ENCODE peak calls at places on chromosomes 11 and 22, in five cellular contexts. G is epithelial cell of esophagus, Q is tibial nerve, W is adrenal gland, B is GM13977. L is an unnamed sample.

GRCh38 chr11:105469931-105470330 is 139.9 kb upstream of the GRIA4 start:
- DNase-seq in G (no peak), Q (no peak), W (no peak), B (no peak), L (no peak)

GRCh38 chr11:14290422-14290821 is 68.6 kb downstream of the RRAS2 start:
- DNase-seq in G (no peak), Q (no peak), W (no peak), B (no peak), L (no peak)

GRCh38 chr11:114088216-114088615 is 28.7 kb downstream of the ZBTB16 start:
- DNase-seq in G (peak), Q (no peak), W (no peak), B (no peak), L (no peak)

GRCh38 chr22:30813936-30814335 is 119.3 kb downstream of the OSBP2 start:
- DNase-seq in G (peak), Q (no peak), W (no peak), B (no peak), L (no peak)

GRCh38 chr11:44780940-44781631 is 54.3 kb downstream of the TSPAN18 start:
- DNase-seq in G (no peak), Q (no peak), W (peak), B (no peak), L (no peak)

GRCh38 chr22:40637181-40638150 is 947 bp upstream of the MRTFA start:
- DNase-seq in G (peak), Q (peak), W (no peak), B (no peak), L (peak)

GRCh38 chr11:57638005-57638760 is 11.5 kb downstream of the YPEL4 start:
- DNase-seq in G (peak), Q (no peak), W (peak), B (peak), L (no peak)

GRCh38 chr11:77093056-77093891 is 9.4 kb upstream of the OMP start:
- DNase-seq in G (no peak), Q (no peak), W (no peak), B (no peak), L (no peak)

GRCh38 chr11:72969894-72970335 is 155.7 kb downstream of the ATG16L2 start:
- DNase-seq in G (peak), Q (no peak), W (no peak), B (peak), L (no peak)

GRCh38 chr11:21520244-21520643 is 672.6 kb upstream of the ANO5 start:
- DNase-seq in G (no peak), Q (no peak), W (no peak), B (no peak), L (no peak)

GRCh38 chr11:21511835-21512440 is 680.9 kb upstream of the ANO5 start:
- DNase-seq in G (peak), Q (no peak), W (peak), B (peak), L (peak)

DNA sequence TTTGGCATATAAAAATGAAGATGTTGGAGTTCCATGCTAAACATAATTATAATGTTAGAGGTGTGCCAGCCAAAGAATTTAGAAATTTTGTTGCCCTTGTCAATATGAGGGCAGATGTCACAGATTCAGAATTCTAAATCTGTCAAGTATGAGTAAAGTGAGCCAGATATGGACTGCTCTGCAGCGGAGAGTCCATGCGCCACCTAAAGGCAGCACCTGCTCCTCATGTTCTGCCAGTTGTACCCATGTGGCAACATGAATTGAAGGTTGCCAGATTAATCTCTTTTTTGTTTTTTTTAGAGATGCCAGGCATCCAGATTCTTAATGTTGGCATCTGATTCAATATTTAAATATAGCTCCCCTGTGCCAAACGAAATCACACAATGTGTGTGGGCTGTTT is 678.6 kb upstream of the ANO5 start:
- DNase-seq in G (peak), Q (no peak), W (no peak), B (no peak), L (peak)
- TF ChIP-seq CTCF in G (peak), Q (no peak), W (no peak), B (peak), L (peak)

DNA sequence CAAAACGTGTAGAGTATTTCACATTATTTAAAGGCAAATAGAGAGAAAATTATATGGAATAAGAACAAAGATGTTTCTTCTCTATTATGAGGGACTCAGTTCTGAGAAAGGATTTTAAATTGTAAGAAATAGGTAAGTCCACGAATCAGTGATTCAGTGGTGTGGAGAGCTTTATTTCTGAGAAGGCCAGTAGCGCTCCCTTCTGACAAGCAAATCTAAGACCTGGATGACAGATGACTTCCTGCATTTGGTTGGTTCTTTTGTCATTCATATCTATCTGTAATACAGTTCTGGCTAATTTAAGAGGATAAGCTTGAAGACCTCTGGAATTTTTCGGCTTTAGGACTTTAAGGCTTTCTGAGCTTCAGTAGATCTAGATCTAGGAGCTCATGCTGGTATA is 7.0 kb downstream of the CD3E start:
- DNase-seq in G (peak), Q (no peak), W (no peak), B (no peak), L (peak)
- TF ChIP-seq CTCF in G (peak), Q (no peak), W (no peak), B (no peak), L (peak)

DNA sequence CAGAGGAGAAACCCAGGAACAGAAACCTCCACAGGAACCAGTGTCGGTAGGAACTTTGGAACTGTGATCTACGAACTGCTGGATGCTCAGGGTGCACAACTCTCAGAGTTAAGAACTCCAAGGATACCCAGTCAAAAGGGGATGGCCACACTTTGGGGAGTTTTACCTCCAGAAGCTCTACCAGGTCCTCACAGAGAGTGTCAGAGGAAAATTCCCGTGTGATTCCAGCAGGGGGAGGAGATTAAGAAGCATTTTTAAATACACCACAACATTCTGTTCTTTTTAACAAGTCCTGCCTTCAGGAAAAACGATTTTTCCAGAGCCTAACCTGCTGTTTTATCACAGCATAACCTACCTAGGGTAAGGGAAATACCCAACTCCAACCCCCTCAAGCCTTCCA is 104.0 kb downstream of the SOX6 start:
- DNase-seq in G (peak), Q (no peak), W (no peak), B (no peak), L (no peak)
- TF ChIP-seq CTCF in G (peak), Q (no peak), W (no peak), B (no peak), L (no peak)

DNA sequence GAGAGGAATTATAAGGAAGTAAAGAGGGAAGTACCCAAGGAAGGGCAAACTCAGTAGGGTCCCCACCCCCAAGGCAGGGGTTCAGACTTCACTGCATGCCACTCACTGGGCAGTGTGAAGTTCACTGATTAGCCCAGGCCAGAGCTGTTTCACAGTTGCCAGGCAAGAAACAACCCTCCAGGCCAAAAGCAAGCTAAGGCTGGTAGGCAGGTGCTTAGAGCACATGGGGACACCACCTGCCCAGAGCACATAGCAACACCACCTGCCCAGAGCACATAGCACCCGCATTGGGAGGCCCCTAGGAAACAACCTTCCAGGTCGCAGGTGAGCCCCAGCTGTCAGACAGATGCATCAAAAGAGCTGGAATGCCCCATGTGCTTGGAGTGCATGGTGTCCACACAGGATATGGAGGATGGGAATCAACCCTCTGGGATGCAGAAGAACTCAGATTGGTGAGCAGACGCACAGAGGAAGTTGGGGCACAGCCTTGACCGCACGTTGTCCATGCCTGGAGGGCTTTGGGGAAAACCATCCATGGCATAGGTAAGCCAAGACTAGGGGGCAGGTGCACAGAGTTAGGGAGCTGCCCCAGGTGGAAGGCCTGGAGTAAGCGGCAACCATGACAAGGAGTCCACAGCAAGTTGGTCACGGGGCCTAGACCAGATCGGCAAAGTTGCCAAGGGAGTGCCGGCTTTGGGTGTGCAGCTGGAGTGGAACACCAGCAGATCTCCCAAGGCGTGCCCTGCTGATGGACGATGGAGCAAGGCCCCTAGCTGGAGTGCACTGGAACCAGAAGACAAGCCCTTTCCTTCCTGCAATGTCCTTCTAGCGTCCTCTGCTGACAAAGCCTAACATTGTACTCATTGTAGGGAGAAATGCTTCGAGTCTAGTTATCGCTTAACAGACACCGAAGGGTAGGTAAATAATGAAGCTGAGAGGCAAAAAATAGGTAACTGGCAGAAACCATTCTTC is 7.8 kb upstream of the TMEM216 start:
- DNase-seq in G (peak), Q (no peak), W (no peak), B (peak), L (peak)
- TF ChIP-seq CTCF in G (peak), Q (no peak), W (peak), B (peak), L (no peak)

DNA sequence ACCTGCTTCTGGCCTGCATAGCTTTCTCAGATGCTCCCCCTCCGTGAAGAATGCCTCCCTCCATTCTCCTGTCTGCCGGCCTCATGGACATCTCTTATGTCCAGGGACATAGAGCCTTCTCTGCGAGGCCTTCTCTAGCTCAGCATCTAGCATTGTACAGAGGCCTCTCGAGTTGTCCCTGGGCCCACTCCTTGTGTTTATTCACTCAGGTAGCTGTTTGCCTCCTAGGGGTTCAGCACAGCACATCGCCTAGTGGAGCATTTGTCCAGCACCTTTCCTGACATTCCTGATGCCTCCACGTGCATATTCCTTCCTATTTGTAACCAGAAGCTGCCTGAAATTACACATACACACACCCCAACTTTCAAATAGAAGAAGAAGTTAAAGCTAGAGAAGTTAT is 101.3 kb downstream of the TBC1D22A start:
- DNase-seq in G (no peak), Q (no peak), W (no peak), B (no peak), L (no peak)
- TF ChIP-seq CTCF in G (no peak), Q (no peak), W (no peak), B (no peak), L (no peak)

GRCh38 chr11:8523396-8523795 is 70.6 kb downstream of the STK33 start:
- DNase-seq in G (no peak), Q (no peak), W (no peak), B (no peak), L (no peak)
- TF ChIP-seq CTCF in G (no peak), Q (no peak), W (no peak), B (no peak), L (no peak)

GRCh38 chr11:24240496-24240895 is 256.4 kb upstream of the LUZP2 start:
- DNase-seq in G (no peak), Q (no peak), W (no peak), B (no peak), L (no peak)

GRCh38 chr11:24233041-24233440 is 263.8 kb upstream of the LUZP2 start:
- DNase-seq in G (peak), Q (no peak), W (no peak), B (no peak), L (no peak)

GRCh38 chr11:24239930-24240329 is 256.9 kb upstream of the LUZP2 start:
- DNase-seq in G (no peak), Q (no peak), W (no peak), B (no peak), L (no peak)

GRCh38 chr11:24239016-24239720 is 257.7 kb upstream of the LUZP2 start:
- DNase-seq in G (peak), Q (no peak), W (no peak), B (no peak), L (no peak)

GRCh38 chr11:24234822-24235508 is 261.9 kb upstream of the LUZP2 start:
- DNase-seq in G (peak), Q (no peak), W (no peak), B (no peak), L (no peak)
- TF ChIP-seq CTCF in G (no peak), Q (no peak), W (no peak), B (no peak), L (no peak)

L was measured in OCI-LY7.